ENCODE peak calls at places on chromosomes 13 and 19, in nine cellular contexts. Y is NCI-H187; K is stimulated activated CD8-positive, alpha-beta memory T cell treated with anti-CD3 and anti-CD28 coated beads, Interleukin-2, amount 100 ng/mL, for 1 hour; U is EL; X is hippocampal formation; J is sigmoid colon; G is HEK293T; W is NCI-H1436; Z is activated CD4-positive, alpha-beta memory T cell treated with anti-CD3 and anti-CD28 coated beads for 36 hours. F is an unnamed sample.

GRCh38 chr13:114131581-114132418 is 623 bp downstream of the RASA3 start:
- DNase-seq in X (no peak), Z (peak), G (no peak), J (no peak), Y (no peak), W (no peak), K (no peak), U (peak), F (no peak)

GRCh38 chr19:3464797-3465235 is 15.5 kb downstream of the SMIM24 start:
- DNase-seq in W (no peak), J (no peak), U (no peak), Z (no peak), G (no peak), Y (no peak), K (no peak), X (no peak), F (no peak)

GRCh38 chr13:24683833-24684599 is 3.8 kb downstream of the ATP12A start:
- DNase-seq in K (peak), W (peak), G (peak), Z (peak), U (peak), X (peak), Y (peak), J (no peak), F (peak)

GRCh38 chr19:17073869-17074627 is 1.2 kb downstream of the HAUS8 start:
- DNase-seq in G (no peak), J (no peak), Y (no peak), K (no peak), U (peak), X (no peak), W (peak), Z (peak), F (no peak)

GRCh38 chr19:8571006-8571411 is 6.2 kb downstream of the MYO1F start:
- DNase-seq in K (peak), X (peak), G (no peak), J (no peak), Y (no peak), W (no peak), Z (peak), U (peak), F (peak)

GRCh38 chr13:113047587-113047986 is 58.0 kb upstream of the F7 start:
- DNase-seq in Y (no peak), G (no peak), U (no peak), W (no peak), X (no peak), K (no peak), J (peak), Z (no peak), F (no peak)

GRCh38 chr13:42229287-42229686 is 42.7 kb upstream of the AKAP11 start:
- DNase-seq in U (no peak), G (no peak), X (no peak), J (no peak), W (no peak), Y (no peak), K (no peak), Z (no peak), F (no peak)

GRCh38 chr19:18150776-18151624 is 2.0 kb upstream of the PIK3R2 start:
- DNase-seq in U (no peak), G (no peak), J (no peak), X (no peak), Y (no peak), Z (no peak), W (no peak), K (no peak), F (no peak)

GRCh38 chr19:39112338-39112890 is 13.2 kb upstream of the PAK4 start:
- DNase-seq in J (no peak), U (no peak), X (no peak), W (no peak), Y (no peak), G (no peak), Z (no peak), K (no peak), F (no peak)

GRCh38 chr13:111187879-111188643 is 73.0 kb downstream of the ARHGEF7 start:
- DNase-seq in X (no peak), K (no peak), J (no peak), Y (no peak), U (peak), G (no peak), Z (peak), W (no peak), F (no peak)

GRCh38 chr19:47499863-47500830 is 14.7 kb downstream of the NAPA start:
- DNase-seq in X (no peak), Z (no peak), U (no peak), K (no peak), Y (no peak), W (no peak), G (no peak), J (no peak), F (no peak)

GRCh38 chr13:24176351-24177101 is 16.0 kb downstream of the SPATA13 start:
- DNase-seq in W (no peak), J (no peak), G (no peak), U (no peak), Z (no peak), X (no peak), Y (no peak), K (no peak), F (no peak)

GRCh38 chr19:38730731-38731589 is 13.3 kb downstream of the CAPN12 start:
- DNase-seq in J (peak), Z (no peak), Y (no peak), G (no peak), U (no peak), X (no peak), K (no peak), W (no peak), F (no peak)

GRCh38 chr13:52003551-52003950 is 7.7 kb downstream of the ATP7B start:
- DNase-seq in G (no peak), K (no peak), Z (no peak), Y (no peak), J (no peak), W (no peak), X (no peak), U (no peak), F (no peak)

GRCh38 chr13:106762711-106763110 is 194.8 kb upstream of the ARGLU1 start:
- DNase-seq in U (no peak), X (no peak), Y (no peak), K (no peak), W (no peak), J (no peak), Z (no peak), G (no peak), F (no peak)

GRCh38 chr19:13398780-13399726 is 107.2 kb downstream of the CACNA1A start:
- DNase-seq in W (no peak), K (no peak), U (peak), Y (no peak), Z (no peak), G (no peak), X (no peak), J (no peak), F (no peak)

GRCh38 chr13:46535822-46536221 is 17.1 kb upstream of the LRCH1 start:
- DNase-seq in K (no peak), Z (no peak), W (no peak), G (no peak), X (no peak), J (no peak), U (no peak), Y (no peak), F (no peak)

GRCh38 chr13:97692628-97693027 is 258.7 kb downstream of the RAP2A start:
- DNase-seq in W (no peak), Z (no peak), K (no peak), Y (no peak), G (no peak), J (no peak), U (no peak), X (no peak), F (no peak)

GRCh38 chr13:114229486-114229885 is 5.2 kb upstream of the CDC16 start:
- DNase-seq in Y (no peak), X (no peak), Z (no peak), J (no peak), W (no peak), K (no peak), U (no peak), G (no peak), F (no peak)

GRCh38 chr19:13795595-13796300 is 505 bp downstream of the ZSWIM4 start:
- DNase-seq in X (no peak), K (no peak), Z (peak), W (no peak), J (no peak), G (no peak), Y (no peak), U (peak), F (no peak)

GRCh38 chr19:45271709-45272108 is 20.6 kb downstream of the MARK4 start:
- DNase-seq in J (no peak), U (no peak), Y (no peak), W (no peak), X (no peak), G (no peak), Z (no peak), K (no peak), F (no peak)

GRCh38 chr19:48533770-48534169 is 18.2 kb upstream of the SULT2B1 start:
- DNase-seq in G (no peak), X (no peak), U (no peak), K (no peak), Y (no peak), W (no peak), Z (no peak), J (no peak), F (no peak)

GRCh38 chr19:4343056-4343844 is at the start of gene MPND:
- DNase-seq in Z (peak), J (peak), G (peak), W (peak), U (peak), K (peak), Y (peak), X (peak), F (peak)

GRCh38 chr19:53086949-53087348 is 16.3 kb downstream of the ZNF160 start:
- DNase-seq in W (no peak), K (no peak), Y (no peak), U (peak), J (no peak), G (no peak), Z (no peak), X (no peak), F (no peak)

GRCh38 chr19:16067205-16067938 is 8.9 kb upstream of the TPM4 start:
- DNase-seq in W (no peak), Y (no peak), X (no peak), G (no peak), J (peak), Z (peak), U (peak), K (no peak), F (no peak)

GRCh38 chr19:47762615-47763308 is 15.7 kb upstream of the SELENOW start:
- DNase-seq in X (no peak), W (no peak), G (no peak), U (no peak), Z (no peak), J (no peak), Y (no peak), K (no peak), F (no peak)

GRCh38 chr13:82634946-82635345 is 1247.3 kb downstream of the SLITRK1 start:
- DNase-seq in U (no peak), G (no peak), J (no peak), Y (no peak), W (no peak), X (no peak), K (no peak), Z (no peak), F (no peak)

GRCh38 chr13:43946281-43946680 is 66.6 kb downstream of the LACC1 start:
- DNase-seq in K (no peak), G (no peak), Y (no peak), X (no peak), W (no peak), U (no peak), J (no peak), Z (no peak), F (no peak)

GRCh38 chr19:3115411-3115810 is 20.4 kb upstream of the GNA15 start:
- DNase-seq in K (no peak), Y (no peak), G (no peak), Z (no peak), X (no peak), W (no peak), U (no peak), J (no peak), F (no peak)

GRCh38 chr13:95456837-95457236 is 95.7 kb upstream of the CLDN10 start:
- DNase-seq in U (no peak), X (no peak), Y (no peak), J (no peak), W (no peak), Z (no peak), K (no peak), G (no peak), F (no peak)

GRCh38 chr19:44447864-44448674 is at the start of gene ZNF229:
- DNase-seq in J (peak), Z (peak), U (peak), G (no peak), W (peak), Y (peak), X (peak), K (peak), F (peak)

GRCh38 chr19:3365447-3366103 is 808 bp upstream of the NFIC start:
- DNase-seq in G (no peak), K (no peak), Z (no peak), W (peak), J (peak), Y (no peak), X (peak), U (peak), F (no peak)

GRCh38 chr13:94706101-94706853 is 6.1 kb downstream of the SOX21 start:
- DNase-seq in Z (no peak), W (no peak), G (no peak), X (no peak), Y (no peak), K (no peak), J (no peak), U (no peak), F (no peak)

GRCh38 chr13:46751811-46752635 is 44.9 kb downstream of the ESD start:
- DNase-seq in Y (no peak), X (no peak), J (no peak), K (peak), U (peak), Z (peak), G (no peak), W (no peak), F (peak)

GRCh38 chr13:73411067-73411809 is 352.4 kb downstream of the KLF5 start:
- DNase-seq in Y (no peak), U (no peak), G (no peak), Z (no peak), W (peak), K (no peak), J (no peak), X (no peak), F (no peak)

GRCh38 chr13:23867027-23867491 is 22.1 kb downstream of the MIPEP start:
- DNase-seq in W (no peak), G (no peak), K (no peak), J (no peak), Z (no peak), X (no peak), Y (no peak), U (peak), F (no peak)

GRCh38 chr13:30832845-30833332 is 73.2 kb upstream of the MEDAG start:
- DNase-seq in K (no peak), Y (peak), J (no peak), Z (peak), X (no peak), W (peak), U (peak), G (peak), F (no peak)

GRCh38 chr19:46404884-46405658 is 8.3 kb downstream of the CCDC8 start:
- DNase-seq in W (no peak), G (no peak), Z (peak), J (no peak), Y (no peak), U (peak), K (no peak), X (no peak), F (no peak)

GRCh38 chr13:42396501-42396900 is 124.5 kb downstream of the AKAP11 start:
- DNase-seq in K (no peak), X (no peak), G (no peak), W (no peak), Y (no peak), J (no peak), Z (peak), U (no peak), F (no peak)

F was measured in T-helper 9 cell.